ENCODE peak calls at places on chromosomes 11 and 22, in eight cellular contexts. X, Z, L, F, W, T, K and A are unnamed samples.

GRCh38 chr11:120205596-120206161 is 5.2 kb upstream of the OAF start:
- DNase-seq in X (no peak), Z (peak), L (no peak), F (no peak), W (no peak), T (no peak), K (no peak), A (peak)

GRCh38 chr11:107741044-107741823 is 29.4 kb upstream of the SLN start:
- DNase-seq in X (no peak), Z (peak), L (peak), F (no peak), W (peak), T (no peak), K (no peak), A (no peak)

GRCh38 chr11:13013054-13013488 is 4.0 kb downstream of the RASSF10 start:
- DNase-seq in X (no peak), Z (no peak), L (no peak), F (no peak), W (no peak), T (no peak), K (no peak), A (no peak)

GRCh38 chr22:36673821-36674220 is 29.7 kb downstream of the CACNG2 start:
- DNase-seq in X (no peak), Z (no peak), L (no peak), F (no peak), W (no peak), T (no peak), K (no peak), A (no peak)

GRCh38 chr22:44405661-44406060 is 92.4 kb downstream of the RTL6 start:
- DNase-seq in X (no peak), Z (no peak), L (no peak), F (no peak), W (no peak), T (no peak), K (peak), A (peak)

GRCh38 chr22:37019309-37020191 is at the start of the genes MPST and TST:
- DNase-seq in X (peak), Z (peak), L (peak), F (peak), W (no peak), T (peak), K (no peak), A (peak)

GRCh38 chr11:72039108-72039850 is 40.6 kb downstream of the IL18BP start:
- DNase-seq in X (peak), Z (peak), L (peak), F (peak), W (no peak), T (peak), K (no peak), A (no peak)

GRCh38 chr11:34331329-34331728 is 26.5 kb downstream of the ABTB2 start:
- DNase-seq in X (no peak), Z (peak), L (no peak), F (no peak), W (no peak), T (no peak), K (no peak), A (no peak)

GRCh38 chr22:34845391-34845790 is 220.6 kb upstream of the ISX start:
- DNase-seq in X (no peak), Z (no peak), L (no peak), F (no peak), W (no peak), T (no peak), K (no peak), A (no peak)

GRCh38 chr11:65557280-65558001 is 718 bp downstream of the LTBP3 start:
- DNase-seq in X (peak), Z (no peak), L (peak), F (no peak), W (no peak), T (no peak), K (no peak), A (no peak)

GRCh38 chr11:65559535-65559934 is 1.4 kb upstream of the LTBP3 start:
- DNase-seq in X (no peak), Z (no peak), L (no peak), F (no peak), W (no peak), T (no peak), K (no peak), A (no peak)

GRCh38 chr11:65558785-65559509 is 788 bp upstream of the LTBP3 start:
- DNase-seq in X (peak), Z (peak), L (peak), F (peak), W (no peak), T (no peak), K (no peak), A (peak)

GRCh38 chr11:65556470-65557279 is 1.5 kb downstream of the LTBP3 start:
- DNase-seq in X (no peak), Z (no peak), L (peak), F (no peak), W (no peak), T (no peak), K (no peak), A (no peak)

DNA sequence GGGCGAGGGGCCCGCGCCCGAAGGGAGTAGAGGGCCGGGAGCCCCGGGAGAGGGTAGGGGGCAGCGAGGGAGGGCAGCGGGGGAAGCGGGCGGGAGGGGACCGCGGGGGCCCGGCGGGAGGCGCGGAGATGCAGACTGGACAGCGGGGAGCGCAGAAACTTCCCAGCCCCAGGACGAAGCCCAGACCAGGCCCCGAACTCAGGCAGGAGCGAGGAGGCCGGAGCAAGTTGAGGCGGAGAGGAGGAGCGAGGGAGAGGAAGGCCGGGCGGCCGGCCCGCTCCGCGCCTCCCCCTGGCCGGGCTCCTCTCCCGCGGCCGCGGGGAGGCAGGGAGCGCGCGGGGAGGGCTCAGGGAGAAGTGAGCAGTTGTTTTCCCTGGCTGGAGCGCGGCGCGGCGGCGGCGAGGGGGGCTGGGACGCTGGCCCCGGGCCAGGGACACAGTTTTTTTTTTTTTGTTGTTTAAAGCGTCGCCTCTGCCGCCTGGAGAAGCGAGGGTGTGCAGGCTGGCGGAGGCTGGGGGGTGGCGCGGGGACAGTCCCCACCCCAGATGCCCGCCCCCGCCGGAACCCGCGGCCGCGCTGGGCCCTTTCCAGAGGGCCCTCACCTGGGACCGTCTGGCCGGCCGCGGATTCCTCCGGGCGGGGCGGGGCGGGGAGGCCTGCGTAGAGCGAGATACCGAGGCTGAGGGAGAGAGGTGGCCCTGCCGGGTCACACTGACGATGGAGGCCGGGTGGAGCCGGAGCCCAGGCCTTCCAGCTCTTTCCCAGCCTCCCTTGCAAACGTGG is at the start of gene LTBP3:
- DNase-seq in X (peak), Z (peak), L (peak), F (peak), W (no peak), T (peak), K (no peak), A (peak)
- TF ChIP-seq CTCF in X (no peak), Z (peak), L (no peak), F (peak), W (no peak), T (no peak), K (no peak), A (no peak)

GRCh38 chr11:78417888-78418583 is 416 bp upstream of the GAB2 start:
- DNase-seq in X (peak), Z (peak), L (peak), F (peak), W (peak), T (peak), K (peak), A (peak)
- TF ChIP-seq POLR2A in X (peak), Z (peak), L (peak), F (peak), W (no peak), T (no peak), K (peak), A (peak)

GRCh38 chr11:128759168-128759567 is 65.3 kb downstream of the FLI1 start:
- DNase-seq in X (no peak), Z (no peak), L (no peak), F (no peak), W (no peak), T (no peak), K (no peak), A (no peak)

GRCh38 chr11:128759597-128759996 is 65.7 kb downstream of the FLI1 start:
- DNase-seq in X (no peak), Z (peak), L (no peak), F (no peak), W (no peak), T (no peak), K (no peak), A (no peak)

GRCh38 chr11:128756469-128756868 is 62.6 kb downstream of the FLI1 start:
- DNase-seq in X (no peak), Z (no peak), L (no peak), F (no peak), W (no peak), T (no peak), K (no peak), A (no peak)

GRCh38 chr11:128757886-128758612 is 64.2 kb downstream of the FLI1 start:
- DNase-seq in X (no peak), Z (no peak), L (no peak), F (no peak), W (no peak), T (no peak), K (no peak), A (no peak)

GRCh38 chr11:128757235-128757711 is 63.4 kb downstream of the FLI1 start:
- DNase-seq in X (peak), Z (peak), L (peak), F (no peak), W (peak), T (peak), K (no peak), A (peak)
- TF ChIP-seq CTCF in X (no peak), Z (peak), L (peak), F (no peak), W (no peak), T (no peak), K (no peak), A (no peak)

GRCh38 chr22:19178659-19179471 is at the start of gene SLC25A1:
- DNase-seq in X (peak), Z (peak), L (peak), F (peak), W (peak), T (peak), K (peak), A (peak)
- TF ChIP-seq POLR2A in X (peak), Z (peak), L (peak), F (peak), W (peak), T (no peak), K (no peak), A (no peak)